ENCODE peak calls at places on chromosome 15, in six cellular contexts. One of them, this sample, is unnamed.

GRCh38 chr15:31207246-31207645 is 105.7 kb upstream of the TRPM1 start:
- DNase-seq in body of pancreas: no peak
- DNase-seq in skeletal muscle cell: no peak
- DNase-seq in suprapubic skin: no peak
- DNase-seq in breast epithelium: no peak
- DNase-seq in right atrium auricular region: peak
- DNase-seq in this sample: no peak

GRCh38 chr15:101525087-101525669 is 35.7 kb upstream of the PCSK6 start:
- DNase-seq in body of pancreas: no peak
- DNase-seq in skeletal muscle cell: no peak
- DNase-seq in suprapubic skin: no peak
- DNase-seq in breast epithelium: no peak
- DNase-seq in right atrium auricular region: no peak
- DNase-seq in this sample: no peak

GRCh38 chr15:55344206-55344605 is 25.2 kb downstream of the PIGB start:
- DNase-seq in body of pancreas: no peak
- DNase-seq in skeletal muscle cell: no peak
- DNase-seq in suprapubic skin: no peak
- DNase-seq in breast epithelium: peak
- DNase-seq in right atrium auricular region: no peak
- DNase-seq in this sample: no peak

GRCh38 chr15:94582368-94582767 is 351.0 kb downstream of the MCTP2 start:
- DNase-seq in body of pancreas: no peak
- DNase-seq in skeletal muscle cell: no peak
- DNase-seq in suprapubic skin: no peak
- DNase-seq in breast epithelium: no peak
- DNase-seq in right atrium auricular region: no peak
- DNase-seq in this sample: no peak

GRCh38 chr15:27932600-27932999 is 166.5 kb downstream of the OCA2 start:
- DNase-seq in body of pancreas: no peak
- DNase-seq in skeletal muscle cell: no peak
- DNase-seq in suprapubic skin: no peak
- DNase-seq in breast epithelium: no peak
- DNase-seq in right atrium auricular region: no peak
- DNase-seq in this sample: no peak

GRCh38 chr15:98754283-98755022 is 106.1 kb downstream of the IGF1R start:
- DNase-seq in body of pancreas: no peak
- DNase-seq in skeletal muscle cell: no peak
- DNase-seq in suprapubic skin: no peak
- DNase-seq in breast epithelium: no peak
- DNase-seq in right atrium auricular region: no peak
- DNase-seq in this sample: no peak

GRCh38 chr15:48355377-48355776 is 24.1 kb downstream of the DUT start:
- DNase-seq in body of pancreas: no peak
- DNase-seq in skeletal muscle cell: peak
- DNase-seq in suprapubic skin: no peak
- DNase-seq in breast epithelium: no peak
- DNase-seq in right atrium auricular region: no peak
- DNase-seq in this sample: no peak

GRCh38 chr15:50911001-50911400 is 2.5 kb downstream of the AP4E1 start:
- DNase-seq in body of pancreas: no peak
- DNase-seq in skeletal muscle cell: no peak
- DNase-seq in suprapubic skin: no peak
- DNase-seq in breast epithelium: no peak
- DNase-seq in right atrium auricular region: no peak
- DNase-seq in this sample: no peak

GRCh38 chr15:80804970-80805495 is 25.9 kb downstream of the CEMIP start:
- DNase-seq in body of pancreas: no peak
- DNase-seq in skeletal muscle cell: no peak
- DNase-seq in suprapubic skin: no peak
- DNase-seq in breast epithelium: no peak
- DNase-seq in right atrium auricular region: no peak
- DNase-seq in this sample: no peak

GRCh38 chr15:98174286-98174685 is 213.8 kb downstream of the ARRDC4 start:
- DNase-seq in body of pancreas: no peak
- DNase-seq in skeletal muscle cell: no peak
- DNase-seq in suprapubic skin: no peak
- DNase-seq in breast epithelium: no peak
- DNase-seq in right atrium auricular region: no peak
- DNase-seq in this sample: no peak

GRCh38 chr15:96701443-96701842 is 370.9 kb downstream of the NR2F2 start:
- DNase-seq in body of pancreas: no peak
- DNase-seq in skeletal muscle cell: no peak
- DNase-seq in suprapubic skin: no peak
- DNase-seq in breast epithelium: no peak
- DNase-seq in right atrium auricular region: no peak
- DNase-seq in this sample: no peak

GRCh38 chr15:80637747-80638146 is 57.4 kb upstream of the ABHD17C start:
- DNase-seq in body of pancreas: no peak
- DNase-seq in skeletal muscle cell: no peak
- DNase-seq in suprapubic skin: no peak
- DNase-seq in breast epithelium: no peak
- DNase-seq in right atrium auricular region: no peak
- DNase-seq in this sample: no peak

GRCh38 chr15:60667190-60667868 is 188.4 kb upstream of the ICE2 start:
- DNase-seq in body of pancreas: no peak
- DNase-seq in skeletal muscle cell: no peak
- DNase-seq in suprapubic skin: no peak
- DNase-seq in breast epithelium: no peak
- DNase-seq in right atrium auricular region: no peak
- DNase-seq in this sample: no peak

GRCh38 chr15:94322141-94322540 is 90.8 kb downstream of the MCTP2 start:
- DNase-seq in body of pancreas: no peak
- DNase-seq in skeletal muscle cell: no peak
- DNase-seq in suprapubic skin: no peak
- DNase-seq in breast epithelium: no peak
- DNase-seq in right atrium auricular region: no peak
- DNase-seq in this sample: no peak

GRCh38 chr15:36798366-36798765 is 218.9 kb downstream of the CDIN1 start:
- DNase-seq in body of pancreas: no peak
- DNase-seq in skeletal muscle cell: peak
- DNase-seq in suprapubic skin: no peak
- DNase-seq in breast epithelium: no peak
- DNase-seq in right atrium auricular region: no peak
- DNase-seq in this sample: no peak

GRCh38 chr15:33994005-33994615 is 25.8 kb downstream of the CHRM5 start:
- DNase-seq in body of pancreas: no peak
- DNase-seq in skeletal muscle cell: no peak
- DNase-seq in suprapubic skin: no peak
- DNase-seq in breast epithelium: no peak
- DNase-seq in right atrium auricular region: no peak
- DNase-seq in this sample: no peak

GRCh38 chr15:101198820-101199219 is 53.0 kb downstream of the CHSY1 start:
- DNase-seq in body of pancreas: no peak
- DNase-seq in skeletal muscle cell: no peak
- DNase-seq in suprapubic skin: no peak
- DNase-seq in breast epithelium: no peak
- DNase-seq in right atrium auricular region: no peak
- DNase-seq in this sample: no peak

GRCh38 chr15:69810441-69811071 is 287.2 kb downstream of the TLE3 start:
- DNase-seq in body of pancreas: no peak
- DNase-seq in skeletal muscle cell: peak
- DNase-seq in suprapubic skin: no peak
- DNase-seq in breast epithelium: no peak
- DNase-seq in right atrium auricular region: no peak
- DNase-seq in this sample: no peak

GRCh38 chr15:73996939-73997338 is 2.4 kb downstream of the PML start:
- DNase-seq in body of pancreas: no peak
- DNase-seq in skeletal muscle cell: no peak
- DNase-seq in suprapubic skin: no peak
- DNase-seq in breast epithelium: no peak
- DNase-seq in right atrium auricular region: no peak
- DNase-seq in this sample: no peak
- H3K4me3 ChIP-seq in body of pancreas: no peak
- H3K4me3 ChIP-seq in skeletal muscle cell: peak
- H3K4me3 ChIP-seq in suprapubic skin: peak
- H3K4me3 ChIP-seq in breast epithelium: peak
- H3K4me3 ChIP-seq in right atrium auricular region: peak
- H3K4me3 ChIP-seq in this sample: peak

DNA sequence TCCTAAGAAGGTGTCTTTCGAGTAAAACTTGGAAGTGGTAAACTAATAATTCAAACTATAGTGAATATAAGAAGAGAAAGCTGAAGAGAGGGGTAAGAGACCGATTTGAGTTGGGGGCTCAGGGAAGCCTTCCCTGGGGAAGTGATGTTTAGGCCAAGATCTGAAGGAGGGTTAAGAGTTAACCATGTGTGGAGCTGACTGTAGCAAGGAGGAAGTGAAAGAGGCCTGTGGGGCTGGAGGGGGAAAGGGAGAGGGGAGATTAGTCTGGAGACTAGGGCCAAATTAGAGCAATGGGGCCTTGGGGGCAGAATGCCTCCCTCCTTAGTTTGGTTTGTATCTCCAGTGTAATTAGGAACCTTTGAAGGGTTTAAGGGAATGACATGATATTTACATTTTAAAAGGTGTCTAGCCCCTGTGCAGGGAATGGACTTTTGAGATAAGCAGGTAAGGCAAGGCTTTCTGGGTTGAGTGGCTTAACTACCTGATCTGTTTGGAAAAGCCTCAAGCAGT is 2.2 kb downstream of the ZNF592 start:
- DNase-seq in body of pancreas: no peak
- DNase-seq in skeletal muscle cell: no peak
- DNase-seq in suprapubic skin: no peak
- DNase-seq in breast epithelium: no peak
- DNase-seq in right atrium auricular region: no peak
- DNase-seq in this sample: no peak
- H3K4me3 ChIP-seq in body of pancreas: no peak
- H3K4me3 ChIP-seq in skeletal muscle cell: no peak
- H3K4me3 ChIP-seq in suprapubic skin: peak
- H3K4me3 ChIP-seq in breast epithelium: peak
- H3K4me3 ChIP-seq in right atrium auricular region: no peak
- H3K4me3 ChIP-seq in this sample: peak

GRCh38 chr15:89646416-89647141 is 8.7 kb downstream of the KIF7 start:
- DNase-seq in body of pancreas: no peak
- DNase-seq in skeletal muscle cell: no peak
- DNase-seq in suprapubic skin: peak
- DNase-seq in breast epithelium: no peak
- DNase-seq in right atrium auricular region: no peak
- DNase-seq in this sample: no peak
- H3K4me3 ChIP-seq in body of pancreas: no peak
- H3K4me3 ChIP-seq in skeletal muscle cell: no peak
- H3K4me3 ChIP-seq in suprapubic skin: no peak
- H3K4me3 ChIP-seq in breast epithelium: no peak
- H3K4me3 ChIP-seq in right atrium auricular region: no peak
- H3K4me3 ChIP-seq in this sample: no peak

DNA sequence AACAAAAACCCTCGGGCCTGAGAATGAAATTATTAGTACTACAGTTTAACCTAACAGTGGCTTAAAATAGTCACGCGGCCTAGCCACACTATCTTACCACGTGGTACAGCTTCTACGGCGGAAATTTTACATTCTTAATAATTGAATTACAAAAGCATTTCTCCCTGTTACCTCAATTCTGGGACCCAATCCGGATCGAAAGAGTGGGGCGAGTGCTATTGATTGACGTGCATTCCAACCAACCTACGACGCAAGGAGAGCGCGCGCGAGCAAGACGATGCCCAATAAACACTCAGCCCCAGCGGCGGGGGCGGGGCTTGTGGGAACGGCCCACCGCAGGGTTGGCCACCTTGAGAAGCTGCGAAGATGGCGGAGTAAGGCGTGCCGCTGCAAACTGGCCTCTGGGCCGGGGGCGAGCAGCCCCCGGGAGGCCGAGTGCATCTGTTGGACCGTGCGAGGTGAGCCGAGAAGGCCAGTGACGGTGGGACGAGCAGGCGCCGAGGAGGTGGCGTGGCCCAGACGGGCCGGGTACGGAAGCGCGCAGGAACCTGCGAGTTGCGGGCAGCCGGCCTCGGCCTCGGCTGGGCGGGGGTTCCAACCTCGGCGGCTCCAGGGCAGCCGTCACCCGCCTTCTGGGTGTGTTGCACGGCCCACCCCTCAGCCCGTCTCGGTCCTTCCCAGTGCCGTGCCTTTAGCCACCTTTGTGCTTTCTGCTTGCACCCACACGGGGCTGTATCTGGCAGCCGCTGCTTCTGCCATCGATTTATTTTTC is 48.6 kb downstream of the OIP5 start:
- DNase-seq in body of pancreas: peak
- DNase-seq in skeletal muscle cell: peak
- DNase-seq in suprapubic skin: peak
- DNase-seq in breast epithelium: peak
- DNase-seq in right atrium auricular region: peak
- DNase-seq in this sample: peak
- H3K4me3 ChIP-seq in body of pancreas: peak
- H3K4me3 ChIP-seq in skeletal muscle cell: peak
- H3K4me3 ChIP-seq in suprapubic skin: peak
- H3K4me3 ChIP-seq in breast epithelium: peak
- H3K4me3 ChIP-seq in right atrium auricular region: peak
- H3K4me3 ChIP-seq in this sample: peak

GRCh38 chr15:90956551-90957104 is 1.9 kb downstream of the RCCD1 start:
- DNase-seq in body of pancreas: peak
- DNase-seq in skeletal muscle cell: no peak
- DNase-seq in suprapubic skin: no peak
- DNase-seq in breast epithelium: peak
- DNase-seq in right atrium auricular region: no peak
- DNase-seq in this sample: no peak
- H3K4me3 ChIP-seq in body of pancreas: peak
- H3K4me3 ChIP-seq in skeletal muscle cell: peak
- H3K4me3 ChIP-seq in suprapubic skin: peak
- H3K4me3 ChIP-seq in breast epithelium: peak
- H3K4me3 ChIP-seq in right atrium auricular region: peak
- H3K4me3 ChIP-seq in this sample: peak

GRCh38 chr15:83061680-83062079 is 5.4 kb downstream of the BTBD1 start:
- DNase-seq in body of pancreas: no peak
- DNase-seq in skeletal muscle cell: no peak
- DNase-seq in suprapubic skin: no peak
- DNase-seq in breast epithelium: no peak
- DNase-seq in right atrium auricular region: no peak
- DNase-seq in this sample: no peak
- H3K4me3 ChIP-seq in body of pancreas: no peak
- H3K4me3 ChIP-seq in skeletal muscle cell: no peak
- H3K4me3 ChIP-seq in suprapubic skin: no peak
- H3K4me3 ChIP-seq in breast epithelium: peak
- H3K4me3 ChIP-seq in right atrium auricular region: no peak
- H3K4me3 ChIP-seq in this sample: no peak

DNA sequence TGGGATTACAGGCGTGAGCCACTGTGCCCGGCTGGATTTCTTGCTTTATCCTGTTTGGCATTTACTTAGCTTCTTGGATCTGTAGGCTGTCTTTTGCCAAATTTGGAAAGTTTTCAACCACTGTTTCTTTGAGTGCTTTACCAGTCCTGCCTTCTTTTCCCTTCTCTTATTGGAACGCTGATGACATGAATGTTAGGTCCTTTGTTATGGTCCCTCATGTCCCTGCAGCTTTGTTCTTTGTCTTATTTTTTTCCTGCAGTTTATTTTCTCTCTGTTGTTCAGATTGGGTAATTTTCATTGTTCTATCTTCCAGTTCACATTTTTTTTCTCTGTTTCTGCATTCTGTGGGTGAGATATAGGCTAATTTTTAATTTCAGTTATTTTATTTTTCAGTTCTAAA is 25.0 kb downstream of the SH3GL3 start:
- DNase-seq in body of pancreas: no peak
- DNase-seq in skeletal muscle cell: no peak
- DNase-seq in suprapubic skin: no peak
- DNase-seq in breast epithelium: no peak
- DNase-seq in right atrium auricular region: no peak
- DNase-seq in this sample: no peak
- H3K4me3 ChIP-seq in body of pancreas: no peak
- H3K4me3 ChIP-seq in skeletal muscle cell: no peak
- H3K4me3 ChIP-seq in suprapubic skin: no peak
- H3K4me3 ChIP-seq in breast epithelium: no peak
- H3K4me3 ChIP-seq in right atrium auricular region: no peak
- H3K4me3 ChIP-seq in this sample: no peak

This sample was measured in coronary artery.